ENCODE peak calls at places on chromosomes 1 and 21, in five cellular contexts. X is CD8-positive, alpha-beta memory T cell; C is amniotic epithelial cell; T is stomach; Y is brain microvascular endothelial cell. I is an unnamed sample.
A peak's percentile ranks its signal among the peaks of the same experiment; 100 is the strongest.

GRCh38 chr1:222157612-222158011 is 390.3 kb downstream of the HHIPL2 start:
- DNase-seq in X (no peak), C (no peak), Y (no peak), T (no peak), I (no peak)

GRCh38 chr1:44390277-44390676 is 14.8 kb upstream of the RNF220 start:
- DNase-seq in Y (peak; percentile 92), X (no peak), C (peak; percentile 73), T (no peak), I (no peak)

GRCh38 chr1:51344602-51345299 is 14.4 kb upstream of the TTC39A start:
- DNase-seq in X (no peak), Y (no peak), T (peak; percentile 76), C (no peak), I (peak; percentile 68)

GRCh38 chr1:206905295-206906164 is 8.3 kb downstream of the IL24 start:
- DNase-seq in X (no peak), T (no peak), C (peak; percentile 67), Y (peak; percentile 88), I (no peak)

GRCh38 chr1:175234639-175235038 is 42.1 kb upstream of the KIAA0040 start:
- DNase-seq in X (no peak), C (no peak), Y (no peak), T (no peak), I (no peak)

GRCh38 chr1:31410871-31411270 is 2.1 kb upstream of the SERINC2 start:
- DNase-seq in C (no peak), X (no peak), Y (no peak), T (no peak), I (no peak)

GRCh38 chr1:231311696-231312095 is 26.0 kb downstream of the EXOC8 start:
- DNase-seq in T (no peak), C (no peak), Y (no peak), X (no peak), I (no peak)

GRCh38 chr1:108767708-108768107 is 21.2 kb downstream of the STXBP3 start:
- DNase-seq in T (no peak), Y (no peak), X (no peak), C (no peak), I (no peak)

GRCh38 chr1:152998476-152998875 is 3.1 kb upstream of the SPRR3 start:
- DNase-seq in T (no peak), X (no peak), Y (no peak), C (no peak), I (no peak)

GRCh38 chr1:219710529-219711194 is 97.8 kb upstream of the ZC3H11B start:
- DNase-seq in C (peak; percentile 91), T (no peak), X (no peak), Y (peak; percentile 87), I (no peak)

GRCh38 chr1:51168266-51168845 is 66.3 kb downstream of the C1orf185 start:
- DNase-seq in Y (no peak), C (peak; percentile 55), X (no peak), T (no peak), I (no peak)

GRCh38 chr1:5883129-5884048 is 108.8 kb downstream of the NPHP4 start:
- DNase-seq in X (no peak), C (no peak), Y (no peak), T (no peak), I (no peak)

GRCh38 chr1:98145655-98146054 is 224.8 kb upstream of the DPYD start:
- DNase-seq in C (no peak), T (no peak), X (no peak), Y (no peak), I (no peak)

GRCh38 chr1:98405581-98406059 is 255.9 kb upstream of the SNX7 start:
- DNase-seq in C (no peak), T (no peak), Y (no peak), X (no peak), I (no peak)

GRCh38 chr1:160048335-160048734 is 16.5 kb upstream of the PIGM start:
- DNase-seq in T (no peak), X (no peak), C (no peak), Y (no peak), I (no peak)

GRCh38 chr1:56948403-56949023 is 17.3 kb downstream of the C8B start:
- DNase-seq in Y (no peak), C (no peak), X (no peak), T (no peak), I (no peak)

GRCh38 chr21:35326677-35327076 is 277.6 kb upstream of the RUNX1 start:
- DNase-seq in Y (no peak), T (no peak), C (no peak), X (no peak), I (no peak)

GRCh38 chr1:84037758-84038611 is 39.1 kb upstream of the TTLL7 start:
- DNase-seq in C (peak; percentile 7), Y (no peak), X (no peak), T (no peak), I (no peak)

GRCh38 chr1:109516872-109517271 is 7.3 kb upstream of the AMIGO1 start:
- DNase-seq in Y (no peak), X (no peak), T (no peak), C (no peak), I (no peak)

GRCh38 chr21:46509760-46510159 is 51.1 kb downstream of the DIP2A start:
- DNase-seq in X (no peak), C (peak; percentile 59), Y (peak; percentile 90), T (peak; percentile 95), I (no peak)

GRCh38 chr21:38954450-38955059 is 148.8 kb downstream of the ETS2 start:
- DNase-seq in X (no peak), Y (no peak), C (no peak), T (peak; percentile 51), I (no peak)

GRCh38 chr1:75130865-75131592 is 3.2 kb upstream of the LHX8 start:
- DNase-seq in Y (no peak), T (no peak), X (no peak), C (no peak), I (no peak)

GRCh38 chr21:45405271-45405818 is 380 bp downstream of the COL18A1 start:
- DNase-seq in Y (no peak), T (no peak), C (no peak), X (no peak), I (peak; percentile 57)

I was measured in thyroid gland.